ENCODE peak calls at places on chromosomes 2 and 18, in eight cellular contexts. One of them, this sample, is unnamed.

GRCh38 chr2:212227755-212228154 is 310.8 kb downstream of the ERBB4 start:
- DNase-seq in endodermal cell: no peak
- DNase-seq in CD4-positive, alpha-beta T cell: no peak
- DNase-seq in Peyer's patch: no peak
- DNase-seq in HFFc6: peak
- DNase-seq in cardiac fibroblast: peak
- DNase-seq in GM23338: peak
- DNase-seq in right atrium auricular region: no peak
- DNase-seq in this sample: peak

GRCh38 chr2:80380767-80381166 is 76.2 kb upstream of the LRRTM1 start:
- DNase-seq in endodermal cell: no peak
- DNase-seq in CD4-positive, alpha-beta T cell: no peak
- DNase-seq in Peyer's patch: no peak
- DNase-seq in HFFc6: no peak
- DNase-seq in cardiac fibroblast: no peak
- DNase-seq in GM23338: no peak
- DNase-seq in right atrium auricular region: no peak
- DNase-seq in this sample: no peak

GRCh38 chr2:4091013-4091412 is 387.6 kb downstream of the DCDC2C start:
- DNase-seq in endodermal cell: no peak
- DNase-seq in CD4-positive, alpha-beta T cell: no peak
- DNase-seq in Peyer's patch: no peak
- DNase-seq in HFFc6: no peak
- DNase-seq in cardiac fibroblast: no peak
- DNase-seq in GM23338: no peak
- DNase-seq in right atrium auricular region: no peak
- DNase-seq in this sample: no peak

GRCh38 chr2:55616509-55617159 is 788 bp downstream of the PPP4R3B start:
- DNase-seq in endodermal cell: peak
- DNase-seq in CD4-positive, alpha-beta T cell: no peak
- DNase-seq in Peyer's patch: peak
- DNase-seq in HFFc6: peak
- DNase-seq in cardiac fibroblast: peak
- DNase-seq in GM23338: peak
- DNase-seq in right atrium auricular region: no peak
- DNase-seq in this sample: no peak

GRCh38 chr2:230811508-230811907 is 53.2 kb upstream of the ITM2C start:
- DNase-seq in endodermal cell: no peak
- DNase-seq in CD4-positive, alpha-beta T cell: no peak
- DNase-seq in Peyer's patch: no peak
- DNase-seq in HFFc6: peak
- DNase-seq in cardiac fibroblast: peak
- DNase-seq in GM23338: no peak
- DNase-seq in right atrium auricular region: no peak
- DNase-seq in this sample: no peak

GRCh38 chr2:122627388-122627787 is 871.9 kb downstream of the TSN start:
- DNase-seq in endodermal cell: no peak
- DNase-seq in CD4-positive, alpha-beta T cell: no peak
- DNase-seq in Peyer's patch: no peak
- DNase-seq in HFFc6: no peak
- DNase-seq in cardiac fibroblast: peak
- DNase-seq in GM23338: no peak
- DNase-seq in right atrium auricular region: no peak
- DNase-seq in this sample: no peak

GRCh38 chr2:139791330-139791729 is 1011.1 kb upstream of the NXPH2 start:
- DNase-seq in endodermal cell: no peak
- DNase-seq in CD4-positive, alpha-beta T cell: no peak
- DNase-seq in Peyer's patch: no peak
- DNase-seq in HFFc6: no peak
- DNase-seq in cardiac fibroblast: no peak
- DNase-seq in GM23338: no peak
- DNase-seq in right atrium auricular region: no peak
- DNase-seq in this sample: no peak

GRCh38 chr18:1806884-1807615 is 764.3 kb downstream of the METTL4 start:
- DNase-seq in endodermal cell: no peak
- DNase-seq in CD4-positive, alpha-beta T cell: no peak
- DNase-seq in Peyer's patch: no peak
- DNase-seq in HFFc6: no peak
- DNase-seq in cardiac fibroblast: no peak
- DNase-seq in GM23338: peak
- DNase-seq in right atrium auricular region: no peak
- DNase-seq in this sample: no peak

GRCh38 chr2:223459328-223459939 is 142.7 kb downstream of the SCG2 start:
- DNase-seq in endodermal cell: no peak
- DNase-seq in CD4-positive, alpha-beta T cell: no peak
- DNase-seq in Peyer's patch: no peak
- DNase-seq in HFFc6: peak
- DNase-seq in cardiac fibroblast: peak
- DNase-seq in GM23338: peak
- DNase-seq in right atrium auricular region: no peak
- DNase-seq in this sample: no peak

GRCh38 chr2:227503433-227504406 is 31.8 kb downstream of the AGFG1 start:
- DNase-seq in endodermal cell: no peak
- DNase-seq in CD4-positive, alpha-beta T cell: no peak
- DNase-seq in Peyer's patch: peak
- DNase-seq in HFFc6: peak
- DNase-seq in cardiac fibroblast: peak
- DNase-seq in GM23338: no peak
- DNase-seq in right atrium auricular region: no peak
- DNase-seq in this sample: peak

GRCh38 chr18:13246591-13246990 is 28.0 kb downstream of the LDLRAD4 start:
- DNase-seq in endodermal cell: no peak
- DNase-seq in CD4-positive, alpha-beta T cell: no peak
- DNase-seq in Peyer's patch: no peak
- DNase-seq in HFFc6: no peak
- DNase-seq in cardiac fibroblast: no peak
- DNase-seq in GM23338: no peak
- DNase-seq in right atrium auricular region: no peak
- DNase-seq in this sample: no peak

GRCh38 chr2:11346129-11346528 is 1.7 kb upstream of the ROCK2 start:
- DNase-seq in endodermal cell: no peak
- DNase-seq in CD4-positive, alpha-beta T cell: no peak
- DNase-seq in Peyer's patch: no peak
- DNase-seq in HFFc6: no peak
- DNase-seq in cardiac fibroblast: no peak
- DNase-seq in GM23338: no peak
- DNase-seq in right atrium auricular region: no peak
- DNase-seq in this sample: no peak

GRCh38 chr2:127859712-127860085 is 1.7 kb upstream of the POLR2D start:
- DNase-seq in endodermal cell: peak
- DNase-seq in CD4-positive, alpha-beta T cell: peak
- DNase-seq in Peyer's patch: peak
- DNase-seq in HFFc6: no peak
- DNase-seq in cardiac fibroblast: no peak
- DNase-seq in GM23338: peak
- DNase-seq in right atrium auricular region: no peak
- DNase-seq in this sample: peak

GRCh38 chr2:68258854-68259253 is 6.5 kb upstream of the PPP3R1 start:
- DNase-seq in endodermal cell: no peak
- DNase-seq in CD4-positive, alpha-beta T cell: no peak
- DNase-seq in Peyer's patch: no peak
- DNase-seq in HFFc6: no peak
- DNase-seq in cardiac fibroblast: no peak
- DNase-seq in GM23338: no peak
- DNase-seq in right atrium auricular region: no peak
- DNase-seq in this sample: no peak

GRCh38 chr2:111120253-111121027 is at the start of gene BCL2L11:
- DNase-seq in endodermal cell: peak
- DNase-seq in CD4-positive, alpha-beta T cell: peak
- DNase-seq in Peyer's patch: peak
- DNase-seq in HFFc6: peak
- DNase-seq in cardiac fibroblast: peak
- DNase-seq in GM23338: peak
- DNase-seq in right atrium auricular region: peak
- DNase-seq in this sample: peak

GRCh38 chr18:55953326-55953725 is 365.3 kb upstream of the TCF4 start:
- DNase-seq in endodermal cell: no peak
- DNase-seq in CD4-positive, alpha-beta T cell: no peak
- DNase-seq in Peyer's patch: no peak
- DNase-seq in HFFc6: no peak
- DNase-seq in cardiac fibroblast: no peak
- DNase-seq in GM23338: no peak
- DNase-seq in right atrium auricular region: no peak
- DNase-seq in this sample: no peak

GRCh38 chr2:109644571-109645275 is 30.6 kb downstream of the SOWAHC start:
- DNase-seq in endodermal cell: peak
- DNase-seq in CD4-positive, alpha-beta T cell: no peak
- DNase-seq in Peyer's patch: peak
- DNase-seq in HFFc6: no peak
- DNase-seq in cardiac fibroblast: no peak
- DNase-seq in GM23338: peak
- DNase-seq in right atrium auricular region: peak
- DNase-seq in this sample: peak

GRCh38 chr2:19235308-19235707 is 123.1 kb downstream of the OSR1 start:
- DNase-seq in endodermal cell: no peak
- DNase-seq in CD4-positive, alpha-beta T cell: no peak
- DNase-seq in Peyer's patch: no peak
- DNase-seq in HFFc6: peak
- DNase-seq in cardiac fibroblast: peak
- DNase-seq in GM23338: no peak
- DNase-seq in right atrium auricular region: no peak
- DNase-seq in this sample: no peak

GRCh38 chr2:47602996-47603395 is 179.9 kb upstream of the MSH6 start:
- DNase-seq in endodermal cell: no peak
- DNase-seq in CD4-positive, alpha-beta T cell: no peak
- DNase-seq in Peyer's patch: no peak
- DNase-seq in HFFc6: no peak
- DNase-seq in cardiac fibroblast: peak
- DNase-seq in GM23338: no peak
- DNase-seq in right atrium auricular region: no peak
- DNase-seq in this sample: no peak

GRCh38 chr18:54606835-54607212 is 15.8 kb downstream of the DYNAP start:
- DNase-seq in endodermal cell: peak
- DNase-seq in CD4-positive, alpha-beta T cell: no peak
- DNase-seq in Peyer's patch: no peak
- DNase-seq in HFFc6: no peak
- DNase-seq in cardiac fibroblast: no peak
- DNase-seq in GM23338: peak
- DNase-seq in right atrium auricular region: no peak
- DNase-seq in this sample: no peak

GRCh38 chr2:184530239-184530638 is 68.1 kb upstream of the ZNF804A start:
- DNase-seq in endodermal cell: no peak
- DNase-seq in CD4-positive, alpha-beta T cell: no peak
- DNase-seq in Peyer's patch: no peak
- DNase-seq in HFFc6: no peak
- DNase-seq in cardiac fibroblast: no peak
- DNase-seq in GM23338: no peak
- DNase-seq in right atrium auricular region: no peak
- DNase-seq in this sample: no peak

GRCh38 chr18:78459646-78460045 is 520.0 kb upstream of the SALL3 start:
- DNase-seq in endodermal cell: no peak
- DNase-seq in CD4-positive, alpha-beta T cell: no peak
- DNase-seq in Peyer's patch: no peak
- DNase-seq in HFFc6: no peak
- DNase-seq in cardiac fibroblast: no peak
- DNase-seq in GM23338: no peak
- DNase-seq in right atrium auricular region: no peak
- DNase-seq in this sample: no peak

GRCh38 chr2:188776634-188777033 is 197.5 kb upstream of the COL3A1 start:
- DNase-seq in endodermal cell: no peak
- DNase-seq in CD4-positive, alpha-beta T cell: no peak
- DNase-seq in Peyer's patch: no peak
- DNase-seq in HFFc6: peak
- DNase-seq in cardiac fibroblast: peak
- DNase-seq in GM23338: no peak
- DNase-seq in right atrium auricular region: no peak
- DNase-seq in this sample: no peak

GRCh38 chr18:46291149-46291548 is 187.0 kb downstream of the HAUS1 start:
- DNase-seq in endodermal cell: no peak
- DNase-seq in CD4-positive, alpha-beta T cell: no peak
- DNase-seq in Peyer's patch: peak
- DNase-seq in HFFc6: no peak
- DNase-seq in cardiac fibroblast: no peak
- DNase-seq in GM23338: no peak
- DNase-seq in right atrium auricular region: no peak
- DNase-seq in this sample: no peak
- TF ChIP-seq CTCF in endodermal cell: no peak
- TF ChIP-seq CTCF in CD4-positive, alpha-beta T cell: no peak
- TF ChIP-seq CTCF in Peyer's patch: no peak
- TF ChIP-seq CTCF in HFFc6: no peak
- TF ChIP-seq CTCF in cardiac fibroblast: no peak
- TF ChIP-seq CTCF in GM23338: peak
- TF ChIP-seq CTCF in right atrium auricular region: no peak
- TF ChIP-seq CTCF in this sample: no peak

GRCh38 chr2:238259085-238260020 is 19.5 kb upstream of the HES6 start:
- DNase-seq in endodermal cell: no peak
- DNase-seq in CD4-positive, alpha-beta T cell: no peak
- DNase-seq in Peyer's patch: no peak
- DNase-seq in HFFc6: no peak
- DNase-seq in cardiac fibroblast: no peak
- DNase-seq in GM23338: no peak
- DNase-seq in right atrium auricular region: no peak
- DNase-seq in this sample: peak
- TF ChIP-seq CTCF in endodermal cell: peak
- TF ChIP-seq CTCF in CD4-positive, alpha-beta T cell: no peak
- TF ChIP-seq CTCF in Peyer's patch: no peak
- TF ChIP-seq CTCF in HFFc6: peak
- TF ChIP-seq CTCF in cardiac fibroblast: peak
- TF ChIP-seq CTCF in GM23338: peak
- TF ChIP-seq CTCF in right atrium auricular region: no peak
- TF ChIP-seq CTCF in this sample: no peak

GRCh38 chr2:76953733-76954347 is 568.3 kb downstream of the LRRTM4 start:
- DNase-seq in endodermal cell: peak
- DNase-seq in CD4-positive, alpha-beta T cell: no peak
- DNase-seq in Peyer's patch: peak
- DNase-seq in HFFc6: no peak
- DNase-seq in cardiac fibroblast: peak
- DNase-seq in GM23338: peak
- DNase-seq in right atrium auricular region: no peak
- DNase-seq in this sample: no peak
- TF ChIP-seq CTCF in endodermal cell: peak
- TF ChIP-seq CTCF in CD4-positive, alpha-beta T cell: no peak
- TF ChIP-seq CTCF in Peyer's patch: peak
- TF ChIP-seq CTCF in HFFc6: peak
- TF ChIP-seq CTCF in cardiac fibroblast: peak
- TF ChIP-seq CTCF in GM23338: peak
- TF ChIP-seq CTCF in right atrium auricular region: peak
- TF ChIP-seq CTCF in this sample: peak

DNA sequence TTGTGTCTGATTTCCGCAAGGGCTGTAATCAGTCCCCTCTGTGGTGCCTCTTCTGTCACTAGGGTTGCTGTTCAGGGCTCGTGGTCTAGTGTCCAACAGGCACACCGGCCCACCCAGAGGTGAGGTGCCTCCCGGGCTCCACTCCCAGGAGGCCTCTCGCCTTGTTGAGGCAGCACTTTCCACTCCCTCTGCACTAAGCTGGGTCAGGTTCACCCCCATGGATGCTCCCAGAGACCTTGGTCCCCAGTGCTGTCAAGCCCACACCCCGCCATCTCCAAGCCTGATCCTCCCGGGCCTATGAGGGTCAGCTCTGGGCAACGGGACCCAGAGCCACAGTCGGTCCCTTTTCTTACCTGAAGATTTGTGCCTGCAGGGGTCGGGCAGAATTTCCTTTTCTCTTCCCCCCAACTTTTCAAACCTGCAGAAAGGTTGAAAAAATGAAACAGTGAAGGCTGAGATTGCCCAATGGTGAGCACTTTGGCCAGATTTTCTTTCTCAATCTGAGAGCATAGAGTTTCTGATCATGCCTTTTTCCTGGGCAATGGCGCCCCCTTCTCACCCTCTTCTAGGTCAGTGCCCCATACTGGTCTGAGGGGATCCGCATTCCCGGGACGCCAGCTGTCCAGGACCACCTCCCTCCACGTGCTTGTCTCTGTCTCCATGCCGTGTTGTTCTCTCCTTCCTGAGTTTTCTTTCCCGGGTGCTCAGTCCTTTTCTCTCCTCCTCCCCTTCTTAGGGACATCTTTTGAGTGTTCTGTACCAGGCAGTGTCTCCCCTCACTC is 148.0 kb downstream of the ASB1 start:
- DNase-seq in endodermal cell: no peak
- DNase-seq in CD4-positive, alpha-beta T cell: no peak
- DNase-seq in Peyer's patch: no peak
- DNase-seq in HFFc6: no peak
- DNase-seq in cardiac fibroblast: no peak
- DNase-seq in GM23338: peak
- DNase-seq in right atrium auricular region: no peak
- DNase-seq in this sample: no peak
- TF ChIP-seq CTCF in endodermal cell: peak
- TF ChIP-seq CTCF in CD4-positive, alpha-beta T cell: no peak
- TF ChIP-seq CTCF in Peyer's patch: no peak
- TF ChIP-seq CTCF in HFFc6: peak
- TF ChIP-seq CTCF in cardiac fibroblast: no peak
- TF ChIP-seq CTCF in GM23338: peak
- TF ChIP-seq CTCF in right atrium auricular region: no peak
- TF ChIP-seq CTCF in this sample: no peak

This sample was measured in stomach.